ENCODE peak calls at places on chromosomes 6 and 20, in four cellular contexts. J, I, R and S are unnamed samples.

GRCh38 chr6:20060252-20060651 is 152.0 kb downstream of the MBOAT1 start:
- DNase-seq in J (no peak), I (no peak), R (no peak), S (no peak)

GRCh38 chr6:27146706-27147507 is 100.6 kb upstream of the PRSS16 start:
- DNase-seq in J (peak), I (peak), R (peak), S (peak)

GRCh38 chr20:32648761-32649615 is 24.8 kb downstream of the C20orf203 start:
- DNase-seq in J (no peak), I (no peak), R (no peak), S (no peak)

GRCh38 chr20:7362601-7363000 is 577.7 kb downstream of the HAO1 start:
- DNase-seq in J (no peak), I (no peak), R (no peak), S (no peak)

GRCh38 chr20:53162251-53162835 is 190.2 kb downstream of the TSHZ2 start:
- DNase-seq in J (peak), I (peak), R (peak), S (peak)

GRCh38 chr6:131532476-131533108 is 40.4 kb upstream of the ARG1 start:
- DNase-seq in J (no peak), I (no peak), R (no peak), S (no peak)

GRCh38 chr6:163745566-163746400 is 331.3 kb downstream of the QKI start:
- DNase-seq in J (peak), I (peak), R (peak), S (peak)

GRCh38 chr6:138382498-138383265 is 5.0 kb downstream of the SMIM28 start:
- DNase-seq in J (no peak), I (no peak), R (no peak), S (no peak)

GRCh38 chr20:32162367-32162766 is 45.2 kb downstream of the PLAGL2 start:
- DNase-seq in J (no peak), I (no peak), R (no peak), S (no peak)

GRCh38 chr6:137709424-137710281 is 157.4 kb upstream of the TNFAIP3 start:
- DNase-seq in J (no peak), I (peak), R (no peak), S (peak)

DNA sequence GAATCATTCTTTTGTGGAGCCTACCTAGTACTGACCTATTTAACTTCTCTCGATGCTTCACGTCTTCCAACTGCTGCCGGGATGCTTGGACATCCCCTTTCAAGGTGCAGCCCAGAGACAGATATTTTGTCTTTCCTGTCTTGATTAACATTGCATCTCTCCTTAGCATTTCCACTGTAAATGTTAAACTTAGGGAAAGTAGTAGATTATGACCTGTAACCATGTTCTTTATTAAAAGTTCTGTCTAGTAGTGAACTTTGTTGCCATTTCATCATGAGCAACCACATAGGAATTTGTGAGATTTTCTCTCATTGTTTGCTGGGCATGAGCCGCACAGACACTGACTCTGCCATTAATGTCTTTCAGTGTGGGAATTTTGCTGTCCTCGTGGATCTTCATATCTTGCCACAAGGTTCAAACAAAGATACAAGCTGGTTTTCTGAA is 117.9 kb downstream of the JAG1 start:
- DNase-seq in J (no peak), I (peak), R (no peak), S (no peak)
- H3K27ac ChIP-seq in J (no peak), I (peak), R (no peak), S (peak)

GRCh38 chr6:135244805-135245204 is 63.7 kb downstream of the MYB start:
- DNase-seq in J (no peak), I (no peak), R (no peak), S (no peak)
- H3K27ac ChIP-seq in J (no peak), I (no peak), R (no peak), S (peak)

GRCh38 chr20:46119028-46119546 is 973 bp downstream of the CD40 start:
- DNase-seq in J (no peak), I (no peak), R (no peak), S (no peak)
- H3K27ac ChIP-seq in J (no peak), I (no peak), R (peak), S (no peak)

DNA sequence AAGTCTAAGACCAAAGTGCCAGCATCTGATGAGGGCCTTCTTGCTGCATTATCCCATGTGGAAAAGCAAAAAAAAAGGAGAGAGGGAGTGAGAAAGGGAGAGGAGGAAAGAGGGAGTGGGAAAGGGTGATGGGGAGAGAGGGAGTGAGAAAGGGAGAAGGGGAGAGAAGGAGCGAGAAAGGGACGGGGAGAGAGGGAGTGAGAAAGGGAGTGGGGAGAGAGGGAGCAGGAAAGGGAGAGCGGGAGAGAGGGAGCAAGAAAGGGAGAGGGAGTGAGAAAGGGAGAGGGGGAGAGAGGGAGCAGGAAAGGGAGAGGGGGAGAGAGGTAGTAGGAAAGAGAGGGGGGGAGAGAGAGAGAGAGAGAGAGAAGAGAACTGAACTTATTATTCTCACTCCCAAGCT is 241.1 kb upstream of the RIMS1 start:
- DNase-seq in J (no peak), I (no peak), R (no peak), S (no peak)
- H3K27ac ChIP-seq in J (no peak), I (no peak), R (no peak), S (no peak)

DNA sequence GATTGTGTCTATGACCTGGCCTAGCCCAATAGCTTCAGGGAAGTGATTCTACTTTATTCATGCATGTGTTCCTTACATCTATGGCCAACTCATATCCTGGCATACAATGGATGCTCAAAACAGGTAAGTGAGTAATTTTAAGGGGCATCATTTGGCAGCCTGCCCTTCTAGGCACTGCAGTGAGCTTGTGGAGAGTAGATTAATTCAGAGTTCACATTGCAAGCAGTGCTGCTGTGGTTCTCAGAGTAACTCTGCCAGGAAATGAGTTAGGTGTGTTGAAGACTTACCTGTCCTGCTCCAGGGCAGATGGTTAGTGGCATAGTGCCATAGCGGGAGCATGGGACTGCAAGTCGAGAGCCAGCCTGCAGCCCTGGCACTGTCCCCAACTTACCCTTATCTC is 158.0 kb downstream of the SCP2D1 start:
- DNase-seq in J (no peak), I (no peak), R (no peak), S (peak)
- H3K27ac ChIP-seq in J (no peak), I (no peak), R (no peak), S (peak)

GRCh38 chr6:107786179-107786578 is 37.9 kb downstream of the SCML4 start:
- DNase-seq in J (no peak), I (no peak), R (no peak), S (no peak)
- H3K27ac ChIP-seq in J (no peak), I (no peak), R (no peak), S (no peak)

DNA sequence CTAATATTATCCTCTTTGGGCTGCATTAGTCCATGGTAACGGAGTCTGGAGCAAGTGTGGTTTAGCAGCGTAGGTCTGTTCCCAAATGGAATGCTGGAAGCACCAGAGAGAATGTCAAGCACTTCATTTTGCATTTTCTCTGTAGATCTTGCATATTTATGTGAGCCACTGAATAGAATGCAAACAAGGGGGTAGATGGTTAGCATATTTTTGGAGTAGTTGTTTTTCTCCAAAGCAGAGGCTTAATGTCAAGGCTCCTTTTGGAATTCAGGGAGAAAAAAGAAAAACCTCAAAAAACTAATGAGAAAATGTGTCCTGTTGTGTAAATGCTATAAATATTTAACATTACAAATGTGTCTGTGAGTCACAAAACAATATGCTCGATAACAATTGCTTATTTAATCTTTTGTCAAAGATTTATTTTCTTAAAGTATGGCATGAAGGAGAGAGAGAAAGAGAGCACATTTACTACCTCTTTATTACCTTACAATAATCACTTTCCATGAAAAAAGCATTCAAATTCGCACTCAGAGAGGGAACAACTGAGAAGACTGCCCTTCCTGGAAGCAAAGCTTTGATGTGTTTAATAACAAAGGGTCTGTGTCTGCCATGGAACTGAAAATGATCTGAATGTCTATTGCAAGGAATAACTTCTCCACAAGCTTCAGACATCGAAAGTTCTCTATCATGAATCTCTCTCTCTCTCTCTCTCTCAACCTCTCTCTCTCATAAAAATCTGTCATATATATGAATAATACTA is 308.8 kb downstream of the HDGFL1 start:
- DNase-seq in J (no peak), I (peak), R (no peak), S (no peak)
- H3K27ac ChIP-seq in J (no peak), I (peak), R (no peak), S (no peak)

GRCh38 chr20:17507032-17507431 is 24.1 kb downstream of the BFSP1 start:
- DNase-seq in J (no peak), I (no peak), R (no peak), S (no peak)

GRCh38 chr20:17503501-17504325 is 27.5 kb downstream of the BFSP1 start:
- DNase-seq in J (no peak), I (no peak), R (no peak), S (no peak)

GRCh38 chr20:17504898-17505663 is 26.1 kb downstream of the BFSP1 start:
- DNase-seq in J (peak), I (peak), R (peak), S (no peak)

GRCh38 chr20:17504326-17504897 is 26.8 kb downstream of the BFSP1 start:
- DNase-seq in J (no peak), I (no peak), R (no peak), S (no peak)

GRCh38 chr20:17505664-17506517 is 25.3 kb downstream of the BFSP1 start:
- DNase-seq in J (no peak), I (peak), R (no peak), S (peak)
- H3K27ac ChIP-seq in J (no peak), I (no peak), R (peak), S (peak)

DNA sequence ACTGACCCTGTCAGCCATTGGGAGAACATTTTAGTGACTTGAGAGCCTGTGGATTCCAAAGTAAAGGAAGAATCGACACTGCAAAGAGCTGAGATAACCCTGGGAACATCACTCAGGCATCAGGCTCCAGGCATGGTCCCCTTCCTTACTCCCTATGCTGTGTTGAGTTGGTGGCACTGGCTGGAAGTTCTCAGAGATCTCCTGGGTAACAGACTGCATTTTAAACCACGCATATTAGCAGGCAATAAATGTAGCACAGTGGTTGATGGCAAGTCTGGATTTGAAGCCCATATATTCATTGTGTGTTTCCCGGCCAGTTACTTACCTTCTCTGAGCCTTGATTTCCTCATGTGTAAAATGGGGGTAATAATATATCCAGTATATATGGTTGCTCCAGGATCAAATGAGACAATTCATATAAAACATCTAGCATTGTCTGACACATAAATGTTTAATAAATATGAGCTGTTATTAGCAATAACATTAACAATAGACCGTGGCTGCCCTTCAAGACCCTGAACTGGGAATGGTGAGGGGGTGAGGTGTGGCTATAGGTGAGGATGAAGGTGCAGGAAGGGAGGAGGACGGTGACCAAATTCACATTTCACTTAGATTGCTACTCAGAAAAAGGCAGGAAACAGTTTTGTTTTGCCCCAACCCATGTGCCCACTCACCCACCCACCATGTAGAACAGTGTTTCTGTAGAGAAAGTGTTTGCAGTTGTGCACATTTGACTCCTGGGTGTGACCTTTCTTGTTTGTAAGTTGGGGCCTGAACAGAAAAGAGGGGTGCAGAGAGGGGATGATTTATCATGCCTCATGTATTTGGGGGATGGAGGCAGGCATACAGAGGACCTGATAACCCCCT is 2.1 kb downstream of the PLCG1 start:
- DNase-seq in J (no peak), I (no peak), R (no peak), S (no peak)
- H3K27ac ChIP-seq in J (peak), I (no peak), R (peak), S (no peak)